ENCODE peak calls at places on chromosome 19, in ten cellular contexts. E is neural progenitor cell, V is cardiac muscle cell, R is heart right ventricle, Z is fibroblast of mammary gland, N is right lobe of liver, U is suprapubic skin, Y is mammary epithelial cell, K is uterus, H is IMR-90. G is an unnamed sample.

GRCh38 chr19:1446713-1447564 is 3.0 kb upstream of the APC2 start:
- DNase-seq in E (peak; percentile 79), V (peak; percentile 71), R (no peak), Z (no peak), N (no peak), U (no peak), Y (no peak), K (no peak), H (no peak), G (no peak)

GRCh38 chr19:37928527-37929286 is 21.7 kb downstream of the SIPA1L3 start:
- DNase-seq in E (no peak), V (no peak), R (no peak), Z (no peak), N (no peak), U (no peak), Y (no peak), K (no peak), H (no peak), G (no peak)

GRCh38 chr19:7292950-7293794 is 1.0 kb downstream of the INSR start:
- DNase-seq in E (peak; percentile 36), V (peak; percentile 33), R (peak; percentile 34), Z (no peak), N (peak; percentile 74), U (peak; percentile 71), Y (no peak), K (peak; percentile 45), H (no peak), G (no peak)

GRCh38 chr19:37594982-37595382 is 306 bp downstream of the ZNF540 start:
- DNase-seq in E (no peak), V (no peak), R (peak; percentile 73), Z (peak; percentile 55), N (peak; percentile 52), U (peak; percentile 78), Y (no peak), K (peak; percentile 57), H (peak; percentile 58), G (no peak)

GRCh38 chr19:51359294-51359693 is 6.9 kb downstream of the ETFB start:
- DNase-seq in E (no peak), V (no peak), R (no peak), Z (peak; percentile 95), N (no peak), U (no peak), Y (peak; percentile 85), K (no peak), H (peak; percentile 95), G (no peak)

GRCh38 chr19:18607222-18608101 is 863 bp upstream of the CRLF1 start:
- DNase-seq in E (peak; percentile 59), V (no peak), R (no peak), Z (no peak), N (no peak), U (no peak), Y (no peak), K (no peak), H (no peak), G (no peak)

GRCh38 chr19:17125052-17125727 is 49.6 kb downstream of the MYO9B start:
- DNase-seq in E (no peak), V (no peak), R (no peak), Z (no peak), N (no peak), U (no peak), Y (no peak), K (no peak), H (peak; percentile 34), G (peak; percentile 71)

GRCh38 chr19:13103585-13103923 is 896 bp upstream of the LYL1 start:
- DNase-seq in E (no peak), V (no peak), R (no peak), Z (no peak), N (no peak), U (no peak), Y (no peak), K (peak; percentile 17), H (no peak), G (no peak)

GRCh38 chr19:2683430-2683995 is 19.0 kb downstream of the GNG7 start:
- DNase-seq in E (no peak), V (no peak), R (no peak), Z (no peak), N (no peak), U (no peak), Y (no peak), K (no peak), H (no peak), G (no peak)

GRCh38 chr19:1645299-1645698 is 7.1 kb downstream of the TCF3 start:
- DNase-seq in E (no peak), V (no peak), R (no peak), Z (no peak), N (peak; percentile 15), U (no peak), Y (no peak), K (no peak), H (no peak), G (no peak)

GRCh38 chr19:19032420-19033175 is 719 bp downstream of the SUGP2 start:
- DNase-seq in E (peak; percentile 91), V (peak; percentile 96), R (peak; percentile 99), Z (peak; percentile 95), N (peak; percentile 85), U (peak; percentile 91), Y (peak; percentile 75), K (peak; percentile 78), H (peak; percentile 95), G (peak; percentile 97)

GRCh38 chr19:33667141-33667540 is 45.4 kb downstream of the CHST8 start:
- DNase-seq in E (no peak), V (no peak), R (no peak), Z (no peak), N (no peak), U (peak; percentile 22), Y (no peak), K (no peak), H (no peak), G (no peak)

GRCh38 chr19:16208064-16208759 is 10.5 kb downstream of the AP1M1 start:
- DNase-seq in E (no peak), V (no peak), R (no peak), Z (no peak), N (no peak), U (no peak), Y (no peak), K (no peak), H (no peak), G (no peak)

GRCh38 chr19:51001495-51001894 is at the start of gene KLK8:
- DNase-seq in E (no peak), V (no peak), R (no peak), Z (no peak), N (no peak), U (no peak), Y (peak; percentile 73), K (no peak), H (no peak), G (no peak)

GRCh38 chr19:7188682-7189629 is 105.3 kb downstream of the INSR start:
- DNase-seq in E (no peak), V (peak; percentile 37), R (peak; percentile 72), Z (no peak), N (peak; percentile 28), U (no peak), Y (no peak), K (peak; percentile 64), H (no peak), G (no peak)

GRCh38 chr19:47598407-47599349 is 10.3 kb upstream of the BICRA start:
- DNase-seq in E (peak; percentile 65), V (peak; percentile 67), R (peak; percentile 60), Z (peak; percentile 98), N (no peak), U (peak; percentile 79), Y (peak; percentile 92), K (peak; percentile 87), H (peak; percentile 96), G (no peak)

DNA sequence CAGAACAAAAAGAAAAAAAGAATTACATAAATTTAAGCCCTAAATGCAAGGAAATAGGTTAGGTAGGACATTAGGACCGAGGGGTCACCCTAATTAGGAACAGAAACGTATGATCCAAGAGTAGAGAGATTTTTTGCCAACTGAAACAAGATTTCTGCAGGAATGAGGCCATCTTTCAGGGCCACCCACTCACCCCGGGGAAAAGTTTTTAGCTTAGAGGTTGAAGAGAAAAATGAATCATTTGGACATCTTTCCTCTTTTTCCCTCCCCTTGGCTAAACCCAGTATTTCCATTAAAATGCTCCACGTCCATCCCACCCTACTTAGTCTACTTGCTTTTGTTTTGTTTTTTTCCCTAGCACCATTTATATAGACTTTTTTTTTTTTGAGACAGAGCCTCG is 10.6 kb upstream of the PNMA8A start:
- DNase-seq in E (no peak), V (no peak), R (peak; percentile 54), Z (peak; percentile 83), N (no peak), U (no peak), Y (no peak), K (peak; percentile 62), H (peak; percentile 36), G (no peak)
- H3K4me3 ChIP-seq in E (no peak overlapping the region), V (no peak overlapping the region), R (peak overlapping the region; percentile 16), Z (no peak overlapping the region), N (no peak overlapping the region), U (no peak overlapping the region), Y (no peak overlapping the region), K (peak overlapping the region; percentile 2), H (no peak overlapping the region), G (no peak overlapping the region)

GRCh38 chr19:8831373-8831772 is 731 bp downstream of the ZNF558 start:
- DNase-seq in E (peak; percentile 3), V (no peak), R (no peak), Z (no peak), N (no peak), U (no peak), Y (no peak), K (no peak), H (no peak), G (no peak)
- H3K4me3 ChIP-seq in E (peak overlapping the region; percentile 85), V (no peak overlapping the region), R (peak overlapping the region; percentile 85), Z (peak overlapping the region; percentile 57), N (peak overlapping the region; percentile 81), U (peak overlapping the region; percentile 99), Y (peak overlapping the region; percentile 51), K (peak overlapping the region; percentile 56), H (peak overlapping the region; percentile 73), G (peak overlapping the region; percentile 75)

GRCh38 chr19:57271280-57271679 is 9.0 kb upstream of the ZNF460 start:
- DNase-seq in E (no peak), V (no peak), R (no peak), Z (no peak), N (no peak), U (no peak), Y (no peak), K (no peak), H (no peak), G (no peak)
- H3K4me3 ChIP-seq in E (no peak overlapping the region), V (no peak overlapping the region), R (no peak overlapping the region), Z (no peak overlapping the region), N (no peak overlapping the region), U (no peak overlapping the region), Y (no peak overlapping the region), K (no peak overlapping the region), H (no peak overlapping the region), G (no peak overlapping the region)

DNA sequence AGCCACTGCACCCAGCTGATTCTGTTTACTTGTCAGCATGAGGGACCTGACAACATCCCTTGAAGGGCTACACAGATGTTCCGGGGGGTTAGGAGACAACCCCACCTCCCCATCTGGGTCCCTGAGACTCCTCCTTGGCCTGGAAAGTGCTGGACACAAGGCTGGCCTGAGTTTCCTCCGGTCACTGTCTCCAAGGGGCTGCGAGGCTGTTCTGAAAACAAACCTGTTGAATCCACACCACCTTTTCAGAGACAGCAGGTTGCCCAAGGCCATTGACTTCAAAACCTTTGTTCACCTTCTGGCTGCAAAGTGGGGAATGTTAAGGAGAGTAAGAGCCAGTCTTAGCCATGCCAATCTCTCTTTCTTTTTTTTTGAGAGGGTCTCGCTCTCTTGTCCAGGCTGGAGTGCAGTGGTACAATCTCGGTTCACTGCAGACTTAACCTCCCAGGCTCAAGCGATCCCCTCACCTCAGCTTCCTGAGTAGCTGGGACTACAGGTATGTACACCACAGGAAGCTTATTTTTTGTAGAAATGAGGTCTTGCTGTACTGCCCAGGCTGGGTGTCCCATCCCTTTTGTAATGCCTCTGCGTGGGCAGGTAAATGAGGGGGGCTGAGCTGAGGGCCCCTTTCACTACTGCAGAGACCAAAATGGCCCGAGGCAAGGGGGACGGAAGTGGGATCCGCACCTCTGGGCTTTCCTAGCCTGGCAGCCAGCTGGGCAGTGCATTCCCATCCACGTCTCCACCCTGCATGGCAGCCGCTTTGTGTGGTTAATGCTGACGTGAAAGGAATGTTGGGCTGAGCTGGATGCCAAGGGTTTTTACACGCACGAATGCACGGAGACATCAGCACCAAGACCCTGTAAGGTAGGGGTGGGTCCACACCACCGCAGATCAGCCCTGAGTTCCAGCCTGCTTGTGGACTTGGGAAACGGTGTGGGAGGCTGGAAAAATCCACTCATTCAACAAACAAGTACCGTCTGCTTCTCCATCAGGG is 1.9 kb upstream of the ZNF628 start:
- DNase-seq in E (peak; percentile 61), V (no peak), R (no peak), Z (no peak), N (no peak), U (no peak), Y (peak; percentile 84), K (no peak), H (no peak), G (no peak)
- H3K4me3 ChIP-seq in E (no peak overlapping the region), V (no peak overlapping the region), R (no peak overlapping the region), Z (no peak overlapping the region), N (no peak overlapping the region), U (no peak overlapping the region), Y (no peak overlapping the region), K (no peak overlapping the region), H (no peak overlapping the region), G (no peak overlapping the region)